ENCODE peak calls at places on chromosomes 13 and 19, in five cellular contexts. L is uterus, V is neural crest cell, M is ovary, Y is PC-3. H is an unnamed sample.

GRCh38 chr19:9865732-9866627 is 30.9 kb downstream of the PIN1 start:
- DNase-seq in Y (no peak), M (no peak), L (no peak), V (no peak), H (no peak)

GRCh38 chr19:10474962-10475451 is 28.1 kb downstream of the KEAP1 start:
- DNase-seq in V (no peak), Y (no peak), L (no peak), M (no peak), H (no peak)

GRCh38 chr19:50670102-50670380 is 20.8 kb downstream of the C19orf81 start:
- DNase-seq in V (no peak), Y (no peak), L (no peak), M (no peak), H (no peak)

GRCh38 chr13:74084375-74084902 is 49.8 kb downstream of the KLF12 start:
- DNase-seq in Y (no peak), M (no peak), V (no peak), L (no peak), H (no peak)

GRCh38 chr19:55632463-55632834 is 8.1 kb upstream of the ZNF784 start:
- DNase-seq in V (peak; percentile 94), L (peak; percentile 97), M (peak; percentile 89), Y (peak; percentile 99), H (peak; percentile 98)

GRCh38 chr19:33260628-33261418 is 35.2 kb upstream of the SLC7A10 start:
- DNase-seq in Y (no peak), M (no peak), V (no peak), L (no peak), H (no peak)

GRCh38 chr13:46489586-46490023 is 63.4 kb upstream of the LRCH1 start:
- DNase-seq in V (no peak), M (no peak), L (no peak), Y (peak; percentile 73), H (peak; percentile 83)

GRCh38 chr19:7848779-7849457 is 18.9 kb downstream of the EVI5L start:
- DNase-seq in Y (no peak), V (no peak), M (no peak), L (no peak), H (no peak)

GRCh38 chr19:49555600-49556411 is 24.6 kb downstream of the NOSIP start:
- DNase-seq in Y (peak; percentile 35), V (peak; percentile 21), M (peak; percentile 82), L (peak; percentile 77), H (peak; percentile 56)

GRCh38 chr13:49248433-49249002 is 793 bp downstream of the CDADC1 start:
- DNase-seq in L (peak; percentile 23), Y (peak; percentile 6), V (no peak), M (no peak), H (peak; percentile 54)

GRCh38 chr19:48501446-48501960 is 10.1 kb downstream of the LMTK3 start:
- DNase-seq in V (no peak), M (no peak), L (no peak), Y (peak; percentile 88), H (no peak)

GRCh38 chr13:94249512-94249911 is 230.0 kb downstream of the DCT start:
- DNase-seq in M (no peak), V (no peak), Y (peak; percentile 49), L (no peak), H (peak; percentile 86)

GRCh38 chr19:6211632-6212402 is 68.0 kb downstream of the MLLT1 start:
- DNase-seq in M (peak; percentile 41), Y (no peak), L (no peak), V (no peak), H (no peak)

GRCh38 chr13:99968521-99969367 is 2.8 kb downstream of the ZIC5 start:
- DNase-seq in Y (no peak), M (no peak), V (no peak), L (no peak), H (no peak)

GRCh38 chr13:113155201-113155600 is 3.2 kb upstream of the PROZ start:
- DNase-seq in V (no peak), Y (no peak), L (no peak), M (no peak), H (no peak)

GRCh38 chr13:50914301-50914700 is 4.7 kb downstream of the RNASEH2B start:
- DNase-seq in Y (no peak), L (no peak), M (no peak), V (no peak), H (peak; percentile 4)

GRCh38 chr19:53132231-53132991 is at the start of gene ZNF415:
- DNase-seq in L (peak; percentile 85), M (peak; percentile 90), V (peak; percentile 88), Y (peak; percentile 60), H (peak; percentile 65)

GRCh38 chr19:19550454-19550842 is 12.4 kb downstream of the CILP2 start:
- DNase-seq in Y (peak; percentile 25), L (no peak), M (no peak), V (no peak), H (peak; percentile 39)

GRCh38 chr19:10228925-10229324 is 2.2 kb downstream of the S1PR2 start:
- DNase-seq in V (no peak), M (no peak), Y (peak; percentile 39), L (peak; percentile 34), H (peak; percentile 61)

GRCh38 chr13:21006141-21007005 is 55.0 kb downstream of the LATS2 start:
- DNase-seq in Y (no peak), L (no peak), V (no peak), M (no peak), H (peak; percentile 25)

GRCh38 chr13:59391696-59392095 is 772.0 kb downstream of the DIAPH3 start:
- DNase-seq in V (peak; percentile 58), M (no peak), L (peak; percentile 16), Y (peak; percentile 62), H (peak; percentile 86)

GRCh38 chr19:40433391-40434216 is 7.8 kb upstream of the SERTAD1 start:
- DNase-seq in M (peak; percentile 90), Y (peak; percentile 89), L (peak; percentile 90), V (peak; percentile 50), H (peak; percentile 97)

GRCh38 chr19:19488041-19488874 is 27.1 kb downstream of the TSSK6 start:
- DNase-seq in Y (no peak), M (peak; percentile 63), V (no peak), L (peak; percentile 39), H (peak; percentile 27)

GRCh38 chr19:31350033-31350692 is 927 bp upstream of the TSHZ3 start:
- DNase-seq in Y (no peak), L (peak; percentile 69), M (peak; percentile 76), V (no peak), H (peak; percentile 52)

GRCh38 chr13:103926118-103926517 is 859.9 kb upstream of the SLC10A2 start:
- DNase-seq in V (no peak), Y (no peak), M (no peak), L (no peak), H (no peak)

GRCh38 chr19:47257411-47258169 is 1.3 kb downstream of the CCDC9 start:
- DNase-seq in L (no peak), V (no peak), M (peak; percentile 62), Y (no peak), H (no peak)

GRCh38 chr19:37990362-37990761 is 83.4 kb downstream of the SIPA1L3 start:
- DNase-seq in M (no peak), V (no peak), Y (peak; percentile 43), L (no peak), H (no peak)
- TF ChIP-seq CTCF in M (no peak), V (no peak), Y (peak; percentile 18), L (no peak), H (no peak)

GRCh38 chr13:41939403-41939802 is 21.5 kb downstream of the VWA8 start:
- DNase-seq in M (no peak), L (no peak), V (no peak), Y (no peak), H (no peak)

GRCh38 chr13:41944635-41945401 is 16.1 kb downstream of the VWA8 start:
- DNase-seq in Y (peak; percentile 20), L (no peak), M (no peak), V (no peak), H (no peak)

GRCh38 chr13:41944229-41944628 is 16.7 kb downstream of the VWA8 start:
- DNase-seq in Y (no peak), M (no peak), L (no peak), V (no peak), H (peak; percentile 18)

GRCh38 chr13:41941174-41941573 is 19.7 kb downstream of the VWA8 start:
- DNase-seq in M (no peak), L (no peak), V (no peak), Y (no peak), H (peak; percentile 44)

GRCh38 chr13:41942462-41943094 is 18.3 kb downstream of the VWA8 start:
- DNase-seq in Y (peak; percentile 34), V (no peak), L (no peak), M (no peak), H (peak; percentile 63)
- TF ChIP-seq CTCF in Y (peak; percentile 38), V (peak; percentile 30), L (no peak), M (no peak), H (peak; percentile 48)

GRCh38 chr19:13905634-13906524 is at the start of the genes BRME1 and CC2D1A:
- DNase-seq in V (peak; percentile 84), L (peak; percentile 87), Y (peak; percentile 94), M (peak; percentile 91), H (peak; percentile 85)
- TF ChIP-seq CTCF in V (no peak), L (no peak), Y (no peak), M (no peak), H (no peak)

GRCh38 chr13:109131698-109132257 is 502.4 kb downstream of the MYO16 start:
- DNase-seq in M (no peak), V (no peak), Y (no peak), L (no peak), H (peak; percentile 50)

GRCh38 chr13:109130093-109130835 is 500.9 kb downstream of the MYO16 start:
- DNase-seq in L (no peak), M (no peak), V (no peak), Y (no peak), H (no peak)

GRCh38 chr13:109139346-109139745 is 509.9 kb downstream of the MYO16 start:
- DNase-seq in Y (no peak), L (no peak), M (no peak), V (no peak), H (no peak)

GRCh38 chr13:109136873-109137272 is 507.5 kb downstream of the MYO16 start:
- DNase-seq in V (no peak), L (no peak), Y (no peak), M (no peak), H (no peak)

GRCh38 chr13:109135018-109135417 is 505.6 kb downstream of the MYO16 start:
- DNase-seq in V (no peak), L (no peak), Y (peak; percentile 17), M (no peak), H (no peak)
- TF ChIP-seq CTCF in V (peak; percentile 16), L (no peak), Y (peak; percentile 47), M (no peak), H (no peak)

GRCh38 chr13:24181991-24182702 is 21.6 kb downstream of the SPATA13 start:
- DNase-seq in Y (no peak), V (no peak), L (no peak), M (no peak), H (no peak)

GRCh38 chr13:24180743-24181384 is 20.3 kb downstream of the SPATA13 start:
- DNase-seq in Y (no peak), M (no peak), L (no peak), V (no peak), H (peak; percentile 49)

GRCh38 chr13:24176351-24177101 is 16.0 kb downstream of the SPATA13 start:
- DNase-seq in M (peak; percentile 85), Y (no peak), V (no peak), L (no peak), H (no peak)

GRCh38 chr13:24175847-24176246 is 15.3 kb downstream of the SPATA13 start:
- DNase-seq in Y (no peak), M (no peak), L (no peak), V (no peak), H (no peak)

GRCh38 chr13:24178847-24179845 is 18.6 kb downstream of the SPATA13 start:
- DNase-seq in V (no peak), M (no peak), L (no peak), Y (peak; percentile 37), H (no peak)
- TF ChIP-seq CTCF in V (no peak), M (no peak), L (no peak), Y (no peak), H (no peak)

GRCh38 chr19:58229255-58229639 is 533 bp downstream of the ZNF544 start:
- DNase-seq in V (no peak), Y (peak; percentile 50), M (no peak), L (no peak), H (peak; percentile 37)
- TF ChIP-seq CTCF in V (no peak), Y (peak; percentile 53), M (no peak), L (no peak), H (peak; percentile 50)